ENCODE peak calls at places on chromosome 7, in ten cellular contexts. J, H, X, B, O, V, L, C, R and F are unnamed samples.

GRCh38 chr7:7843240-7843639 is 124.8 kb upstream of the RPA3 start:
- DNase-seq in C (no peak), O (no peak), X (no peak), V (no peak), L (no peak), R (no peak), B (no peak), J (no peak), H (no peak), F (no peak)

GRCh38 chr7:40015790-40016296 is 65.8 kb downstream of the CDK13 start:
- DNase-seq in L (no peak), V (no peak), C (peak; percentile 62), X (no peak), H (no peak), R (no peak), O (peak; percentile 15), B (peak; percentile 26), J (peak; percentile 14), F (peak; percentile 56)

GRCh38 chr7:128453836-128454804 is 1.6 kb upstream of the HILPDA start:
- DNase-seq in B (peak; percentile 83), C (no peak), L (peak; percentile 79), H (peak; percentile 84), O (no peak), X (no peak), V (peak; percentile 90), J (no peak), R (peak; percentile 94), F (peak; percentile 51)

GRCh38 chr7:6644728-6645127 is 7.6 kb downstream of the ZNF316 start:
- DNase-seq in C (no peak), L (no peak), H (no peak), X (no peak), B (no peak), V (no peak), J (no peak), O (no peak), R (no peak), F (no peak)

GRCh38 chr7:95095259-95096122 is 188.1 kb downstream of the PPP1R9A start:
- DNase-seq in C (no peak), H (no peak), L (no peak), O (no peak), R (no peak), X (no peak), J (no peak), V (no peak), B (no peak), F (no peak)

GRCh38 chr7:13949939-13950338 is 39.5 kb downstream of the ETV1 start:
- DNase-seq in X (no peak), J (no peak), L (no peak), C (no peak), B (no peak), H (no peak), V (no peak), R (no peak), O (no peak), F (no peak)

GRCh38 chr7:149768931-149769330 is 4.5 kb downstream of the ZNF467 start:
- DNase-seq in C (no peak), B (no peak), O (no peak), H (no peak), L (no peak), V (no peak), R (no peak), J (no peak), X (no peak), F (no peak)

GRCh38 chr7:128869138-128869943 is 6.7 kb downstream of the ATP6V1F start:
- DNase-seq in X (no peak), V (peak; percentile 42), L (no peak), C (peak; percentile 70), B (peak; percentile 57), R (peak; percentile 88), O (no peak), J (peak; percentile 30), H (peak; percentile 86), F (peak; percentile 60)

GRCh38 chr7:122430710-122431109 is 126.2 kb upstream of the FEZF1 start:
- DNase-seq in H (no peak), B (no peak), L (no peak), J (no peak), X (no peak), O (peak; percentile 47), R (no peak), V (no peak), C (no peak), F (no peak)

GRCh38 chr7:70647801-70648491 is 484.0 kb upstream of the GALNT17 start:
- DNase-seq in O (peak; percentile 94), R (no peak), B (no peak), J (no peak), L (no peak), H (no peak), V (no peak), C (peak; percentile 81), X (no peak), F (peak; percentile 36)

GRCh38 chr7:26500749-26501352 is 209.2 kb downstream of the SNX10 start:
- DNase-seq in B (no peak), V (no peak), J (peak; percentile 49), R (no peak), L (no peak), O (peak; percentile 46), X (peak; percentile 15), C (peak; percentile 55), H (no peak), F (no peak)

GRCh38 chr7:130995252-130996081 is 261.5 kb upstream of the KLF14 start:
- DNase-seq in O (peak; percentile 97), B (peak; percentile 46), X (peak; percentile 89), H (no peak), C (no peak), V (no peak), L (no peak), J (no peak), R (no peak), F (peak; percentile 71)

GRCh38 chr7:2478387-2478760 is 2.2 kb upstream of the GRIFIN start:
- DNase-seq in J (peak; percentile 43), R (peak; percentile 50), O (peak; percentile 7), B (peak; percentile 77), C (no peak), V (peak; percentile 72), H (no peak), L (no peak), X (no peak), F (peak; percentile 81)

GRCh38 chr7:159095979-159096411 is 48.7 kb downstream of the VIPR2 start:
- DNase-seq in R (peak; percentile 38), O (no peak), J (no peak), B (peak; percentile 7), L (no peak), V (no peak), C (no peak), H (peak; percentile 71), X (no peak), F (no peak)

GRCh38 chr7:69996132-69996531 is 397.9 kb downstream of the AUTS2 start:
- DNase-seq in J (no peak), B (no peak), H (no peak), R (no peak), C (no peak), L (no peak), X (no peak), V (no peak), O (no peak), F (no peak)

GRCh38 chr7:25636871-25637283 is 408.6 kb upstream of the NPVF start:
- DNase-seq in O (no peak), B (no peak), J (no peak), L (no peak), R (no peak), C (no peak), H (no peak), V (peak; percentile 46), X (no peak), F (peak; percentile 28)

GRCh38 chr7:107614425-107614824 is 34.4 kb downstream of the BCAP29 start:
- DNase-seq in R (no peak), X (no peak), B (no peak), C (no peak), L (no peak), V (no peak), J (no peak), O (peak; percentile 64), H (no peak), F (no peak)

GRCh38 chr7:101865031-101865824 is 47.8 kb downstream of the CUX1 start:
- DNase-seq in R (no peak), O (no peak), V (no peak), H (no peak), L (no peak), J (no peak), C (no peak), B (no peak), X (no peak), F (no peak)
- TF ChIP-seq CTCF in R (no peak), O (no peak), V (no peak), H (no peak), L (no peak), J (no peak), C (no peak), B (no peak), X (no peak), F (no peak)

GRCh38 chr7:47572939-47573757 is 8.8 kb downstream of the TNS3 start:
- DNase-seq in H (no peak), V (no peak), B (peak; percentile 57), L (no peak), R (peak; percentile 61), X (no peak), J (peak; percentile 56), O (no peak), C (no peak), F (no peak)
- H3K4me3 ChIP-seq in H (no peak overlapping the region), V (no peak overlapping the region), B (no peak overlapping the region), L (no peak overlapping the region), R (no peak overlapping the region), X (no peak overlapping the region), J (peak overlapping the region; percentile 20), O (no peak overlapping the region), C (no peak overlapping the region), F (no peak overlapping the region)

GRCh38 chr7:66454600-66455225 is 174.0 kb upstream of the KCTD7 start:
- DNase-seq in V (no peak), L (no peak), H (no peak), C (no peak), J (no peak), R (no peak), B (no peak), O (no peak), X (no peak), F (no peak)
- TF ChIP-seq CTCF in V (no peak), L (no peak), H (no peak), C (no peak), J (no peak), R (no peak), B (no peak), O (no peak), X (no peak), F (no peak)

DNA sequence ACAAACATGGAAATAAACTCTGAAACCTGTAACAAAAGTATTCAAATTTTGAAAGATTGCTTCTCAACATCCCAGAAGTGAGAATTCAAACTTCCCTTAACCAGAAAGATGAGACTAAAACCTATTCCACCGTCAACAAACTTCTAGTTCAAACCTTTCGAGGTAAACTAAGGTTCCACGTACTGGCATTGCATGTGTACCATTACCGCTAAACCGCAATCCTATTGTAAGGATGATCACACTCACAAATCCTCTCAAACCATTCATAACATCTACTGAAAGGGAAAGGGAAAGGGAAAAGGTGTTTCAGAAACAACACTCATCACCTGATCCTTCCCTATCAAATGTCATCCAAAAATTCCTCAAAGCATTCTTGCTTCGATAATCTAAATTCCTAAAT is 3.1 kb downstream of the SMURF1 start:
- DNase-seq in O (peak; percentile 38), H (no peak), X (no peak), R (no peak), C (no peak), L (no peak), J (no peak), V (no peak), B (no peak), F (no peak)
- H3K4me3 ChIP-seq in O (peak overlapping the region; percentile 58), H (no peak overlapping the region), X (no peak overlapping the region), R (peak overlapping the region; percentile 78), C (no peak overlapping the region), L (peak overlapping the region; percentile 97), J (peak overlapping the region; percentile 96), V (peak overlapping the region; percentile 100), B (no peak overlapping the region), F (no peak overlapping the region)